ENCODE peak calls at places on chromosomes 13 and 19, in seven cellular contexts. F is OCI-LY7, K is fibroblast of villous mesenchyme, N is A549, W is Calu3, M is ovary, H is GM13976. C is an unnamed sample.

GRCh38 chr13:51525567-51526165 is 58.6 kb upstream of the WDFY2 start:
- DNase-seq in F (no peak), N (peak; percentile 32), H (no peak), M (no peak), K (no peak), W (no peak), C (no peak)

GRCh38 chr19:6868341-6868740 is 19.0 kb upstream of the ADGRE1 start:
- DNase-seq in F (no peak), W (no peak), H (no peak), K (no peak), M (no peak), N (no peak), C (no peak)

GRCh38 chr19:45789035-45789786 is 3.4 kb downstream of the DMWD start:
- DNase-seq in K (no peak), F (no peak), W (no peak), N (no peak), M (no peak), H (no peak), C (no peak)

GRCh38 chr13:51822106-51822840 is 18.3 kb upstream of the DHRS12 start:
- DNase-seq in W (no peak), N (no peak), F (no peak), M (no peak), H (no peak), K (no peak), C (no peak)

GRCh38 chr13:95874286-95874685 is 178.9 kb downstream of the UGGT2 start:
- DNase-seq in M (no peak), K (no peak), N (no peak), H (no peak), W (no peak), F (no peak), C (no peak)

GRCh38 chr13:91115776-91116175 is 231.7 kb upstream of the MIR17HG start:
- DNase-seq in K (no peak), W (no peak), N (no peak), H (no peak), F (no peak), M (no peak), C (no peak)

GRCh38 chr19:46859637-46860124 is 1.1 kb upstream of the ARHGAP35 start:
- DNase-seq in M (peak; percentile 68), K (peak; percentile 80), W (no peak), F (no peak), H (no peak), N (peak; percentile 90), C (peak; percentile 69)

GRCh38 chr13:23460309-23460708 is 26.8 kb upstream of the SACS start:
- DNase-seq in W (no peak), H (peak; percentile 49), F (no peak), N (no peak), M (no peak), K (no peak), C (no peak)

GRCh38 chr19:3338541-3339181 is 27.7 kb upstream of the NFIC start:
- DNase-seq in N (no peak), M (peak; percentile 33), F (no peak), K (no peak), W (peak; percentile 25), H (no peak), C (no peak)

GRCh38 chr13:45229172-45229571 is 28.3 kb upstream of the KCTD4 start:
- DNase-seq in F (no peak), H (no peak), W (no peak), M (no peak), K (no peak), N (no peak), C (no peak)

GRCh38 chr13:52127783-52128702 is 830 bp downstream of the NEK5 start:
- DNase-seq in M (peak; percentile 23), N (peak; percentile 61), W (peak; percentile 67), F (peak; percentile 64), K (peak; percentile 69), H (peak; percentile 79), C (no peak)

GRCh38 chr13:30898721-30899188 is 7.3 kb upstream of the MEDAG start:
- DNase-seq in H (no peak), M (no peak), F (no peak), K (peak; percentile 99), W (no peak), N (peak; percentile 13), C (no peak)

GRCh38 chr13:97333983-97334382 is 100.0 kb upstream of the RAP2A start:
- DNase-seq in H (no peak), K (no peak), F (no peak), M (no peak), W (no peak), N (no peak), C (no peak)

GRCh38 chr13:48068036-48068435 is 26.9 kb downstream of the MED4 start:
- DNase-seq in N (no peak), H (no peak), W (no peak), K (no peak), F (no peak), M (no peak), C (no peak)

GRCh38 chr13:30319703-30320102 is 12.4 kb upstream of the KATNAL1 start:
- DNase-seq in F (no peak), H (no peak), M (no peak), K (no peak), N (no peak), W (no peak), C (no peak)

GRCh38 chr19:54248016-54248601 is 5.5 kb upstream of the LILRA6 start:
- DNase-seq in N (no peak), K (no peak), F (no peak), M (no peak), H (peak; percentile 26), W (no peak), C (no peak)

GRCh38 chr19:34209726-34210125 is 37.4 kb downstream of the LSM14A start:
- DNase-seq in F (no peak), N (no peak), M (no peak), K (peak; percentile 10), H (no peak), W (no peak), C (no peak)
- TF ChIP-seq CTCF in F (no peak), N (no peak), M (no peak), K (no peak), H (no peak), W (no peak), C (no peak)

GRCh38 chr19:55636723-55637122 is 4.1 kb upstream of the ZNF580 start:
- DNase-seq in H (no peak), W (no peak), M (no peak), K (no peak), F (no peak), N (no peak), C (no peak)
- TF ChIP-seq CTCF in H (no peak), W (no peak), M (no peak), K (no peak), F (no peak), N (no peak), C (no peak)

GRCh38 chr19:44512326-44513298 is 12.3 kb upstream of the ZNF180 start:
- DNase-seq in W (peak; percentile 81), N (peak; percentile 79), H (peak; percentile 42), M (no peak), K (peak; percentile 38), F (peak; percentile 31), C (no peak)
- TF ChIP-seq CTCF in W (peak; percentile 88), N (peak; percentile 51), H (no peak), M (no peak), K (peak; percentile 58), F (peak; percentile 75), C (no peak)

DNA sequence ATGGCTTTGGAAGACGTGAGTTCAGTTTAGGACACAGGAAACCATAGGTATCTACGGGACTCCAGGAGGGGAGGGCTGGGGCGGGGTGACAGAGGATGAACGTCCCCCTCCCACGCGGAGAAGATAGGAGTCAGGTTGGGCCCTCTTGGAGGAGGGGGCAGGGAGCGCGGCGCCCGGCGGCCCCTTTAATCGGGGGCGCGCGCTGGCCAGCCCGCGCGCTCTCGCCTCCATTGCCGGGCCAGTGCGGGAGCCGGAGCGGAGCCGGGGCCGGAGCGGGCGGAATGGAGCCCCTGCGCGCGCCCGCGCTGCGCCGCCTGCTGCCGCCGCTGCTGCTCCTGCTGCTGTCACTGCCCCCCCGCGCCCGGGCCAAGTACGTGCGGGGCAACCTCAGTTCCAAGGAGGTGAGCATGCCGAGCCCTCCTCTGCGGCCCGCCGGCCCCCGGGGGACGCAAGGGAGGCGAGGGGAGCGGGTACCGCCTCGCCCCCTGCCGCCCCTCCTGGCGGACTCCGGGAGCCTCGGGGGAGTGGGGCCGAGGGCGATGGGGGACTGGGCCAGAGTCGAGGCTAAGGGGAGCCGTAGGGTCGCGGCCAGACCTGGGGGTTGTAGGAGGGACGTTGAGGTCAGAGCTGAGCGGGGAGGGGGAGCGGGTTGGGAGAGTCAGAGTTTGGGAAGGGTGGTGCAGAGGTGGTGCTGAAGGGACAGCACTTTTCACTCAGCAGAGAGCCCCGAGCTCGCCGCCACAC is at the start of gene TMEM145:
- DNase-seq in F (peak; percentile 53), H (peak; percentile 78), W (peak; percentile 81), M (peak; percentile 21), K (peak; percentile 47), N (peak; percentile 67), C (no peak)
- TF ChIP-seq CTCF in F (peak; percentile 35), H (peak; percentile 12), W (no peak), M (no peak), K (no peak), N (peak; percentile 36), C (no peak)

DNA sequence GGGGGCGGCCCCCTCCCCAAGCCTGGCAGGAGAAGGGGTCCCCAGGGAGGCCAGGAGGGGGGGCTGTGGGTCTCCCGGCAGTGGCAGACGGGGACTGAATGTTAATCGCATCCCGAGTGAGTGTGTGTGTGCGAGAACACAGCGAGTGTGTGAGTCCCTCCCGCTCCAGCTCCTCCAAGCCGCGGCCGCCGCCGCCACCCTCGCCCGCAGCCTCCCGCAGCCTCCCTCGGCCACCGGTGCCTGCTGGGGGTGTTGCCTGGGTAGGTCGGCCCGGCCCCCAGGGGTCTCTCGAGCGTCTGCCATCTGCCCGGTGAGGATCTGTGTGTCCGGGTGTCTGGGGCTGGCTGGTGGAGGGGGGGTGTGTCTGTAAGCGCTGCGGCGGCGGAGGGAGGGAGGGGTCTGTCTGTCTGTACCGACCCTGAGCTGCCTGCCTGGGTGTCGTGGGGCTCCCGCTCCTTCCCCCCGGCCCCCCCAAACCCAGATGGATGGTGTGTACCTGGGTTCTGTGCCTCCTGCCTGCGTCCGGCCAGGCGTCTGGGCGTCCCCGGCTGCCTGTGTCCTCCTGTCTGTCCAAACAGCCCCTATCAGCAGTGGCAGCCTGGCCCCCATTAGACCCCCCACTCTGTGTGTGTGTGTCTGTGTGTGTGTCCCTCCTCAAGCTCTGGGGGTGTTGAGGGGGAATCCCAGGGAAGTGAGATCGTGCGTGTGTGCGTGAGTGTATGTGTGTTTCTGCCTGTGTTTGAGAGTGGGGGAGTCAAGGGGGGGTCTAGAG is at the start of gene GRIN2D:
- DNase-seq in M (no peak), F (peak; percentile 18), N (peak; percentile 68), W (no peak), K (peak; percentile 28), H (no peak), C (no peak)
- TF ChIP-seq CTCF in M (no peak), F (peak; percentile 19), N (no peak), W (no peak), K (no peak), H (no peak), C (no peak)

GRCh38 chr13:19888799-19889198 is 25.4 kb upstream of the ZMYM5 start:
- DNase-seq in N (no peak), W (no peak), K (peak; percentile 30), H (no peak), M (no peak), F (no peak), C (no peak)
- TF ChIP-seq CTCF in N (peak; percentile 14), W (no peak), K (peak; percentile 20), H (peak; percentile 14), M (no peak), F (peak; percentile 58), C (no peak)